ENCODE peak calls at places on chromosomes 16 and 17, in ten cellular contexts. U, H, G, D, I, Z, O, E, Q and K are unnamed samples.

GRCh38 chr16:31404353-31405064 is 11.4 kb downstream of the ITGAD start:
- DNase-seq in Z (no peak), U (no peak), D (no peak), G (peak; percentile 11), I (no peak), H (no peak), Q (no peak), O (peak; percentile 27), E (no peak), K (no peak)

GRCh38 chr16:49061315-49061714 is 220.3 kb downstream of the CBLN1 start:
- DNase-seq in O (no peak), G (no peak), H (no peak), U (no peak), Z (peak; percentile 43), I (no peak), D (no peak), Q (no peak), E (no peak), K (no peak)

GRCh38 chr17:43572368-43572980 is 26.3 kb upstream of the ETV4 start:
- DNase-seq in O (no peak), G (no peak), U (no peak), H (no peak), Q (no peak), D (no peak), E (no peak), I (no peak), Z (no peak), K (no peak)

GRCh38 chr17:21209511-21210175 is 4.3 kb downstream of the TMEM11 start:
- DNase-seq in I (peak; percentile 74), D (no peak), G (no peak), Z (no peak), Q (peak; percentile 36), E (no peak), H (no peak), O (no peak), U (no peak), K (no peak)

GRCh38 chr16:84982434-84982833 is 28.9 kb downstream of the ZDHHC7 start:
- DNase-seq in Q (peak; percentile 49), D (no peak), E (no peak), Z (peak; percentile 71), I (no peak), H (no peak), G (no peak), O (no peak), U (no peak), K (no peak)

GRCh38 chr16:11138026-11138768 is 117.8 kb downstream of the SOCS1 start:
- DNase-seq in H (no peak), Q (no peak), U (no peak), D (no peak), E (no peak), Z (no peak), G (no peak), O (no peak), I (no peak), K (no peak)

GRCh38 chr16:88978608-88979346 is 1.8 kb upstream of the CBFA2T3 start:
- DNase-seq in E (no peak), I (no peak), U (no peak), Q (no peak), G (peak; percentile 89), H (peak; percentile 61), D (no peak), Z (no peak), O (no peak), K (peak; percentile 97)

GRCh38 chr16:64615647-64616280 is 506.1 kb downstream of the CDH11 start:
- DNase-seq in Z (no peak), U (no peak), O (no peak), H (no peak), E (no peak), I (peak; percentile 24), Q (no peak), G (no peak), D (no peak), K (no peak)

GRCh38 chr16:7763111-7763510 is 430.5 kb downstream of the RBFOX1 start:
- DNase-seq in O (no peak), H (no peak), G (no peak), I (no peak), Z (no peak), U (no peak), E (no peak), Q (no peak), D (no peak), K (no peak)

GRCh38 chr17:9702916-9703780 is 57.8 kb downstream of the USP43 start:
- DNase-seq in D (no peak), H (no peak), G (no peak), Q (no peak), E (no peak), Z (no peak), I (no peak), O (no peak), U (no peak), K (no peak)

GRCh38 chr16:84406006-84406963 is 37.9 kb downstream of the ATP2C2 start:
- DNase-seq in Q (no peak), E (no peak), H (no peak), I (no peak), G (no peak), O (peak; percentile 90), D (no peak), U (no peak), Z (peak; percentile 13), K (no peak)

GRCh38 chr16:79931721-79932120 is 331.2 kb upstream of the MAF start:
- DNase-seq in U (no peak), E (no peak), Q (no peak), I (no peak), D (no peak), G (no peak), Z (no peak), H (no peak), O (no peak), K (no peak)

GRCh38 chr16:31453255-31454204 is 5.8 kb upstream of the ARMC5 start:
- DNase-seq in G (no peak), Z (no peak), D (no peak), O (no peak), Q (peak; percentile 62), U (no peak), I (no peak), H (no peak), E (no peak), K (no peak)

GRCh38 chr17:42989146-42989545 is 8.8 kb downstream of the RUNDC1 start:
- DNase-seq in O (no peak), H (no peak), I (no peak), Q (no peak), Z (no peak), U (no peak), G (no peak), E (no peak), D (no peak), K (no peak)

GRCh38 chr16:73092236-73092781 is 44.4 kb upstream of the ZFHX3 start:
- DNase-seq in Q (no peak), O (peak; percentile 42), D (no peak), H (no peak), E (no peak), Z (no peak), U (no peak), I (no peak), G (no peak), K (no peak)

GRCh38 chr16:88536510-88536909 is 33.7 kb upstream of the ZC3H18 start:
- DNase-seq in U (no peak), O (no peak), Q (no peak), Z (no peak), D (no peak), H (no peak), I (no peak), E (no peak), G (no peak), K (no peak)

GRCh38 chr16:31113420-31114124 is 3.9 kb upstream of the KAT8 start:
- DNase-seq in D (no peak), H (no peak), Q (no peak), E (no peak), O (no peak), Z (no peak), I (no peak), G (no peak), U (no peak), K (peak; percentile 71)

GRCh38 chr16:74153773-74154172 is 142.8 kb upstream of the PSMD7 start:
- DNase-seq in G (no peak), I (no peak), E (no peak), Z (no peak), D (no peak), U (no peak), H (no peak), Q (no peak), O (no peak), K (no peak)

GRCh38 chr17:7887038-7887481 is 1.5 kb upstream of the CHD3 start:
- DNase-seq in I (no peak), U (no peak), O (no peak), D (no peak), Q (no peak), G (no peak), E (no peak), Z (no peak), H (no peak), K (no peak)

GRCh38 chr16:13178318-13178717 is 276.9 kb downstream of the SHISA9 start:
- DNase-seq in U (no peak), I (no peak), O (peak; percentile 51), D (no peak), E (no peak), H (no peak), Z (no peak), Q (no peak), G (no peak), K (no peak)

GRCh38 chr17:19978206-19978802 is 676 bp upstream of the AKAP10 start:
- DNase-seq in I (no peak), D (no peak), U (no peak), Z (peak; percentile 13), G (no peak), H (peak; percentile 22), Q (no peak), O (no peak), E (no peak), K (peak; percentile 55)

GRCh38 chr17:77924757-77925336 is 33.7 kb upstream of the TNRC6C start:
- DNase-seq in G (no peak), U (no peak), O (no peak), Q (peak; percentile 87), E (no peak), I (no peak), H (no peak), Z (no peak), D (no peak), K (no peak)

GRCh38 chr16:58123896-58124600 is 5.1 kb downstream of the CFAP20 start:
- DNase-seq in Q (no peak), D (no peak), O (no peak), H (no peak), Z (no peak), I (no peak), U (no peak), E (no peak), G (no peak), K (no peak)

GRCh38 chr16:79651363-79651762 is 50.8 kb upstream of the MAF start:
- DNase-seq in G (no peak), I (no peak), O (peak; percentile 28), D (no peak), Z (peak; percentile 7), Q (peak; percentile 54), H (no peak), E (no peak), U (no peak), K (no peak)

GRCh38 chr17:8226536-8227237 is 16.3 kb upstream of the AURKB start:
- DNase-seq in G (peak; percentile 90), H (no peak), E (peak; percentile 72), Z (peak; percentile 68), D (peak; percentile 87), Q (peak; percentile 69), O (peak; percentile 70), U (peak; percentile 37), I (peak; percentile 94), K (peak; percentile 49)